ENCODE peak calls at places on chromosomes 12 and 14, in seven cellular contexts. One of them, this sample, is unnamed.
A peak's percentile ranks its signal among the peaks of the same experiment; 100 is the strongest.

GRCh38 chr12:65497645-65498044 is 219.2 kb downstream of the MSRB3 start:
- DNase-seq in H1: no peak
- DNase-seq in K562: no peak
- DNase-seq in GM12878: no peak
- DNase-seq in SK-N-SH: no peak
- DNase-seq in endothelial cell of umbilical vein: no peak
- DNase-seq in HepG2: peak; percentile 9
- DNase-seq in this sample: no peak

GRCh38 chr14:76705214-76705613 is 56.1 kb upstream of the VASH1 start:
- DNase-seq in H1: no peak
- DNase-seq in K562: no peak
- DNase-seq in GM12878: no peak
- DNase-seq in SK-N-SH: no peak
- DNase-seq in endothelial cell of umbilical vein: no peak
- DNase-seq in HepG2: no peak
- DNase-seq in this sample: no peak

GRCh38 chr12:953776-954175 is 4.3 kb upstream of the RAD52 start:
- DNase-seq in H1: no peak
- DNase-seq in K562: no peak
- DNase-seq in GM12878: no peak
- DNase-seq in SK-N-SH: no peak
- DNase-seq in endothelial cell of umbilical vein: peak; percentile 46
- DNase-seq in HepG2: no peak
- DNase-seq in this sample: no peak

GRCh38 chr12:12562016-12562483 is 613 bp downstream of the DUSP16 start:
- DNase-seq in H1: no peak
- DNase-seq in K562: peak; percentile 55
- DNase-seq in GM12878: no peak
- DNase-seq in SK-N-SH: no peak
- DNase-seq in endothelial cell of umbilical vein: peak; percentile 29
- DNase-seq in HepG2: no peak
- DNase-seq in this sample: no peak

GRCh38 chr14:104302794-104303405 is 164.5 kb downstream of the KIF26A start:
- DNase-seq in H1: no peak
- DNase-seq in K562: no peak
- DNase-seq in GM12878: no peak
- DNase-seq in SK-N-SH: no peak
- DNase-seq in endothelial cell of umbilical vein: no peak
- DNase-seq in HepG2: no peak
- DNase-seq in this sample: no peak

GRCh38 chr12:16828891-16829290 is 222.9 kb upstream of the LMO3 start:
- DNase-seq in H1: no peak
- DNase-seq in K562: no peak
- DNase-seq in GM12878: no peak
- DNase-seq in SK-N-SH: no peak
- DNase-seq in endothelial cell of umbilical vein: no peak
- DNase-seq in HepG2: no peak
- DNase-seq in this sample: no peak

GRCh38 chr12:111685322-111685810 is 390 bp downstream of the BRAP start:
- DNase-seq in H1: no peak
- DNase-seq in K562: no peak
- DNase-seq in GM12878: no peak
- DNase-seq in SK-N-SH: no peak
- DNase-seq in endothelial cell of umbilical vein: no peak
- DNase-seq in HepG2: peak; percentile 12
- DNase-seq in this sample: no peak

GRCh38 chr12:109518820-109519665 is 41.6 kb downstream of the UBE3B start:
- DNase-seq in H1: no peak
- DNase-seq in K562: peak; percentile 79
- DNase-seq in GM12878: no peak
- DNase-seq in SK-N-SH: peak; percentile 81
- DNase-seq in endothelial cell of umbilical vein: peak; percentile 84
- DNase-seq in HepG2: peak; percentile 43
- DNase-seq in this sample: peak; percentile 26

GRCh38 chr14:98871796-98872195 is 400.2 kb downstream of the BCL11B start:
- DNase-seq in H1: no peak
- DNase-seq in K562: no peak
- DNase-seq in GM12878: no peak
- DNase-seq in SK-N-SH: no peak
- DNase-seq in endothelial cell of umbilical vein: no peak
- DNase-seq in HepG2: no peak
- DNase-seq in this sample: no peak

GRCh38 chr12:103623716-103624115 is 36.6 kb downstream of the STAB2 start:
- DNase-seq in H1: no peak
- DNase-seq in K562: no peak
- DNase-seq in GM12878: no peak
- DNase-seq in SK-N-SH: no peak
- DNase-seq in endothelial cell of umbilical vein: no peak
- DNase-seq in HepG2: no peak
- DNase-seq in this sample: no peak

GRCh38 chr12:119843100-119843499 is 34.0 kb downstream of the CIT start:
- DNase-seq in H1: no peak
- DNase-seq in K562: no peak
- DNase-seq in GM12878: no peak
- DNase-seq in SK-N-SH: no peak
- DNase-seq in endothelial cell of umbilical vein: no peak
- DNase-seq in HepG2: no peak
- DNase-seq in this sample: no peak

GRCh38 chr12:15700595-15700994 is 88.6 kb downstream of the EPS8 start:
- DNase-seq in H1: no peak
- DNase-seq in K562: no peak
- DNase-seq in GM12878: peak; percentile 46
- DNase-seq in SK-N-SH: no peak
- DNase-seq in endothelial cell of umbilical vein: peak; percentile 93
- DNase-seq in HepG2: no peak
- DNase-seq in this sample: peak; percentile 85

GRCh38 chr12:116495260-116495659 is 63.9 kb upstream of the MAP1LC3B2 start:
- DNase-seq in H1: no peak
- DNase-seq in K562: no peak
- DNase-seq in GM12878: no peak
- DNase-seq in SK-N-SH: no peak
- DNase-seq in endothelial cell of umbilical vein: no peak
- DNase-seq in HepG2: no peak
- DNase-seq in this sample: peak; percentile 94

GRCh38 chr12:49052451-49053208 is 8.0 kb downstream of the KMT2D start:
- DNase-seq in H1: no peak
- DNase-seq in K562: no peak
- DNase-seq in GM12878: no peak
- DNase-seq in SK-N-SH: no peak
- DNase-seq in endothelial cell of umbilical vein: no peak
- DNase-seq in HepG2: no peak
- DNase-seq in this sample: no peak

GRCh38 chr12:45348311-45348710 is 132.4 kb downstream of the ANO6 start:
- DNase-seq in H1: no peak
- DNase-seq in K562: no peak
- DNase-seq in GM12878: no peak
- DNase-seq in SK-N-SH: no peak
- DNase-seq in endothelial cell of umbilical vein: no peak
- DNase-seq in HepG2: no peak
- DNase-seq in this sample: no peak

GRCh38 chr12:644818-645552 is 18.3 kb downstream of the NINJ2 start:
- DNase-seq in H1: no peak
- DNase-seq in K562: no peak
- DNase-seq in GM12878: no peak
- DNase-seq in SK-N-SH: no peak
- DNase-seq in endothelial cell of umbilical vein: no peak
- DNase-seq in HepG2: no peak
- DNase-seq in this sample: no peak

GRCh38 chr14:65229431-65230286 is 127.3 kb upstream of the MAX start:
- DNase-seq in H1: no peak
- DNase-seq in K562: peak; percentile 23
- DNase-seq in GM12878: no peak
- DNase-seq in SK-N-SH: peak; percentile 59
- DNase-seq in endothelial cell of umbilical vein: peak; percentile 67
- DNase-seq in HepG2: peak; percentile 72
- DNase-seq in this sample: no peak

DNA sequence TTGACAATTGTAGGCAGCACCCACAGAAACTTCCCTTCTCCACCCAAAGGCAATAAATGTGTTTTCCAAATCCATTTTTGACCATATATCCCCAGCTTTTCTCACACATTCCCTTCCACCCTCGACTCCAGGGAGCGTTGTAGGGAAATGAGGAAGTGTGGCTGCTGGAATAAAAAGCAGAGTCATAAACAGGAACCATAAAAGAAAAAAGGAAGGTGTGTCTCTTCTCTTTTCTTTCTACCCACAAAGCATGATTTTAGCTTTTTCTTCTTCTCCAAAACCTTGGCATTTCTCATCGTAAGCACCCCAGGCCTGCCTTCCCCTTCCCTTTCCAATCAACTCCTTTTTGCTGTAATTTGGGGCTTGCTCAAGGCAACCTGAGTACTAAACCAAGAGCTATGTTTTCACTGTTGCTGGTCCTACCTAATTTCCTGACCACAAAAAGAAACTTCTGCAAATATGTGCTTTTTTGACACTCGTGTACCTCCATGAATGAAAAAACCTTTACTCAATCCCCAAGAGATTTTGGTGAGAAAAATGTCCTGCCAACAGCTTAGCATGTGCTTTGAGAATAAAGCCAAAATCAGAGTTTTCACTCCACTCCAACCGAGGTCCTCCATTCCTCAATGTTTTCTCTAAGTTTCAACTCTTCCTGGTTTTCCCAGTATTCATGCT is 9.2 kb downstream of the PLBD1 start:
- DNase-seq in H1: no peak
- DNase-seq in K562: no peak
- DNase-seq in GM12878: no peak
- DNase-seq in SK-N-SH: no peak
- DNase-seq in endothelial cell of umbilical vein: no peak
- DNase-seq in HepG2: no peak
- DNase-seq in this sample: no peak
- H3K4me2 ChIP-seq in H1: no peak overlapping the region
- H3K4me2 ChIP-seq in K562: no peak overlapping the region
- H3K4me2 ChIP-seq in GM12878: no peak overlapping the region
- H3K4me2 ChIP-seq in SK-N-SH: no peak overlapping the region
- H3K4me2 ChIP-seq in endothelial cell of umbilical vein: no peak overlapping the region
- H3K4me2 ChIP-seq in HepG2: no peak overlapping the region
- H3K4me2 ChIP-seq in this sample: no peak overlapping the region

GRCh38 chr12:57230381-57231155 is 1.1 kb downstream of the SHMT2 start:
- DNase-seq in H1: no peak
- DNase-seq in K562: no peak
- DNase-seq in GM12878: no peak
- DNase-seq in SK-N-SH: no peak
- DNase-seq in endothelial cell of umbilical vein: no peak
- DNase-seq in HepG2: peak; percentile 34
- DNase-seq in this sample: no peak

GRCh38 chr12:57229634-57230380 is at the start of gene SHMT2:
- DNase-seq in H1: peak; percentile 91
- DNase-seq in K562: peak; percentile 98
- DNase-seq in GM12878: peak; percentile 93
- DNase-seq in SK-N-SH: peak; percentile 98
- DNase-seq in endothelial cell of umbilical vein: peak; percentile 94
- DNase-seq in HepG2: peak; percentile 95
- DNase-seq in this sample: peak; percentile 91

GRCh38 chr12:57231276-57232021 is 1.9 kb downstream of the SHMT2 start:
- DNase-seq in H1: no peak
- DNase-seq in K562: no peak
- DNase-seq in GM12878: no peak
- DNase-seq in SK-N-SH: no peak
- DNase-seq in endothelial cell of umbilical vein: no peak
- DNase-seq in HepG2: no peak
- DNase-seq in this sample: no peak

GRCh38 chr12:57227315-57228115 is 2.0 kb upstream of the SHMT2 start:
- DNase-seq in H1: no peak
- DNase-seq in K562: no peak
- DNase-seq in GM12878: no peak
- DNase-seq in SK-N-SH: no peak
- DNase-seq in endothelial cell of umbilical vein: no peak
- DNase-seq in HepG2: no peak
- DNase-seq in this sample: no peak

GRCh38 chr12:57229041-57229633 is 374 bp upstream of the SHMT2 start:
- DNase-seq in H1: no peak
- DNase-seq in K562: no peak
- DNase-seq in GM12878: no peak
- DNase-seq in SK-N-SH: no peak
- DNase-seq in endothelial cell of umbilical vein: no peak
- DNase-seq in HepG2: no peak
- DNase-seq in this sample: no peak
- H3K9ac ChIP-seq in H1: peak overlapping the region; percentile 99
- H3K9ac ChIP-seq in K562: peak overlapping the region; percentile 92
- H3K9ac ChIP-seq in GM12878: peak overlapping the region; percentile 97
- H3K9ac ChIP-seq in SK-N-SH: peak overlapping the region; percentile 96
- H3K9ac ChIP-seq in endothelial cell of umbilical vein: peak overlapping the region; percentile 96
- H3K9ac ChIP-seq in HepG2: peak overlapping the region; percentile 95
- H3K9ac ChIP-seq in this sample: peak overlapping the region; percentile 93

GRCh38 chr12:2165021-2165420 is 112.2 kb downstream of the CACNA1C start:
- DNase-seq in H1: no peak
- DNase-seq in K562: no peak
- DNase-seq in GM12878: no peak
- DNase-seq in SK-N-SH: no peak
- DNase-seq in endothelial cell of umbilical vein: no peak
- DNase-seq in HepG2: no peak
- DNase-seq in this sample: no peak
- TF ChIP-seq POLR2AphosphoS5 in H1: no peak
- TF ChIP-seq POLR2AphosphoS5 in K562: no peak
- TF ChIP-seq POLR2AphosphoS5 in GM12878: no peak
- TF ChIP-seq POLR2AphosphoS5 in SK-N-SH: no peak
- TF ChIP-seq POLR2AphosphoS5 in endothelial cell of umbilical vein: no peak
- TF ChIP-seq POLR2AphosphoS5 in HepG2: no peak
- TF ChIP-seq POLR2AphosphoS5 in this sample: no peak

GRCh38 chr14:97036096-97036852 is 239.1 kb downstream of the VRK1 start:
- DNase-seq in H1: no peak
- DNase-seq in K562: no peak
- DNase-seq in GM12878: no peak
- DNase-seq in SK-N-SH: no peak
- DNase-seq in endothelial cell of umbilical vein: no peak
- DNase-seq in HepG2: no peak
- DNase-seq in this sample: no peak

GRCh38 chr14:97028382-97028781 is 231.2 kb downstream of the VRK1 start:
- DNase-seq in H1: no peak
- DNase-seq in K562: no peak
- DNase-seq in GM12878: no peak
- DNase-seq in SK-N-SH: no peak
- DNase-seq in endothelial cell of umbilical vein: no peak
- DNase-seq in HepG2: no peak
- DNase-seq in this sample: no peak

GRCh38 chr14:97031530-97031929 is 234.3 kb downstream of the VRK1 start:
- DNase-seq in H1: no peak
- DNase-seq in K562: no peak
- DNase-seq in GM12878: no peak
- DNase-seq in SK-N-SH: no peak
- DNase-seq in endothelial cell of umbilical vein: no peak
- DNase-seq in HepG2: no peak
- DNase-seq in this sample: no peak

GRCh38 chr14:97029800-97030199 is 232.6 kb downstream of the VRK1 start:
- DNase-seq in H1: no peak
- DNase-seq in K562: no peak
- DNase-seq in GM12878: no peak
- DNase-seq in SK-N-SH: no peak
- DNase-seq in endothelial cell of umbilical vein: no peak
- DNase-seq in HepG2: no peak
- DNase-seq in this sample: no peak

DNA sequence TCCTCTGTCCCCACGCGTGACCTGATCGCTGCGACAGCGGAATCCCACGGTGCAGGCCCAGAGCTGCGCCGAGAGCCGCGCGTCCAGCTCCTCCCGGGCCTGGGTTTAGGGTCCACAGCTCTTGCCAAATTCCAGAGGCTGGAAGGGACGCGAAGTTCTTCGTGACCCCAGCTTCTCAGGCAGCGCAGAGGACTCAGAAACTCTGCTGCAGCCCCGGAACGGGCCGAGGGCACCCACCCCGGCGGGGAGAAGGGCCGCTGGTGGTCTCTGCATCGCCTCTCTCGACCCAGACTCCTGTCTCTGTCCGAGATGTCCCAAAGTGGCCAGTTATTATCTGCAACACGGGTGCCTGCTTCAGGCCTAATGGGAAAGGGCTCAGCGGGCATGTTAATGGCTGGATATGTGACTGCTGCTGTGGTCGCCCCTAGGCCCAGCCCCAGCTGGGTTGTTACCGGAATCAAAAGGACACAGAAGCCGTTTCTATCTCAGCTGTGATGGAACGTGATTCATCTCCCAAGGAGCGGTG is 236.4 kb downstream of the VRK1 start:
- DNase-seq in H1: no peak
- DNase-seq in K562: no peak
- DNase-seq in GM12878: no peak
- DNase-seq in SK-N-SH: peak; percentile 43
- DNase-seq in endothelial cell of umbilical vein: no peak
- DNase-seq in HepG2: no peak
- DNase-seq in this sample: no peak
- H3K4me2 ChIP-seq in H1: peak overlapping the region; percentile 79
- H3K4me2 ChIP-seq in K562: no peak overlapping the region
- H3K4me2 ChIP-seq in GM12878: no peak overlapping the region
- H3K4me2 ChIP-seq in SK-N-SH: no peak overlapping the region
- H3K4me2 ChIP-seq in endothelial cell of umbilical vein: no peak overlapping the region
- H3K4me2 ChIP-seq in HepG2: peak overlapping the region; percentile 12
- H3K4me2 ChIP-seq in this sample: no peak overlapping the region